ENCODE peak calls at places on chromosomes 13 and 19, in six cellular contexts. V is activated naive CD4-positive, alpha-beta T cell treated with anti-CD3 and anti-CD28 coated beads, Interleukin-2, amount 10 ng/mL, durations not matched to agents 7 days and 5 days; Y is RPMI7951; H is T-helper 1 cell; N is AG09309; L is stimulated activated CD8-positive, alpha-beta memory T cell treated with anti-CD3 and anti-CD28 coated beads, Interleukin-4, amount 100 ng/mL, for 4 hours. W is an unnamed sample.

GRCh38 chr13:79589605-79590511 is 108.9 kb downstream of the NDFIP2 start:
- DNase-seq in L (no peak), H (no peak), Y (peak; percentile 26), V (no peak), N (no peak), W (no peak)

GRCh38 chr19:16445238-16446107 is 26.3 kb downstream of the EPS15L1 start:
- DNase-seq in H (no peak), N (no peak), L (no peak), Y (peak; percentile 77), V (no peak), W (no peak)

GRCh38 chr13:66574606-66575005 is 655.5 kb downstream of the PCDH9 start:
- DNase-seq in Y (no peak), H (no peak), V (no peak), L (no peak), N (no peak), W (no peak)

GRCh38 chr13:110338441-110339101 is 31.5 kb downstream of the COL4A2 start:
- DNase-seq in N (no peak), L (no peak), Y (no peak), V (no peak), H (no peak), W (no peak)

GRCh38 chr13:25963681-25964080 is 88.1 kb downstream of the SHISA2 start:
- DNase-seq in Y (peak; percentile 47), V (no peak), N (no peak), H (no peak), L (no peak), W (no peak)

GRCh38 chr13:24520733-24521132 is 8.2 kb upstream of the PARP4 start:
- DNase-seq in H (no peak), V (no peak), N (no peak), L (no peak), Y (no peak), W (no peak)

GRCh38 chr19:45729774-45730388 is 815 bp downstream of the FBXO46 start:
- DNase-seq in Y (no peak), V (no peak), N (no peak), H (no peak), L (no peak), W (no peak)

GRCh38 chr19:2567580-2567979 is 91.7 kb downstream of the GADD45B start:
- DNase-seq in Y (peak; percentile 29), L (no peak), N (no peak), V (peak; percentile 47), H (no peak), W (no peak)

GRCh38 chr13:34391071-34391470 is 551.0 kb upstream of the NBEA start:
- DNase-seq in H (no peak), V (no peak), Y (peak; percentile 83), N (peak; percentile 11), L (no peak), W (no peak)

GRCh38 chr13:98467263-98467985 is 109.5 kb downstream of the STK24 start:
- DNase-seq in L (no peak), Y (no peak), N (no peak), V (no peak), H (no peak), W (no peak)

GRCh38 chr19:2312819-2313501 is 5.0 kb upstream of the LINGO3 start:
- DNase-seq in H (no peak), N (no peak), L (no peak), Y (no peak), V (no peak), W (no peak)

W was measured in GM19239.